ENCODE peak calls at places on chromosomes 5 and 9, in four cellular contexts. R is ACHN, C is RPMI8226, I is NCI-H1694 treated with DMSO at 0.1 percent for 48 hours. Z is an unnamed sample.
A peak's percentile ranks its signal among the peaks of the same experiment; 100 is the strongest.

GRCh38 chr9:131259432-131259885 is 16.9 kb downstream of the FAM78A start:
- DNase-seq in R (no peak), C (no peak), I (no peak), Z (no peak)

GRCh38 chr9:134182554-134183219 is 18.3 kb upstream of the RNU6ATAC start:
- DNase-seq in R (no peak), C (no peak), I (no peak), Z (no peak)

GRCh38 chr9:112193562-112194288 is 18.6 kb upstream of the SUSD1 start:
- DNase-seq in R (no peak), C (no peak), I (no peak), Z (no peak)

GRCh38 chr5:139180850-139181785 is 17.1 kb downstream of the SIL1 start:
- DNase-seq in R (no peak), C (peak; percentile 24), I (no peak), Z (no peak)

GRCh38 chr5:133827001-133827400 is 141.4 kb downstream of the C5orf15 start:
- DNase-seq in R (no peak), C (no peak), I (peak; percentile 76), Z (peak; percentile 78)

GRCh38 chr5:10232386-10232785 is 17.3 kb downstream of the ATPSCKMT start:
- DNase-seq in R (no peak), C (no peak), I (no peak), Z (no peak)

GRCh38 chr9:130234340-130235260 is 31.0 kb upstream of the HMCN2 start:
- DNase-seq in R (no peak), C (no peak), I (no peak), Z (no peak)

GRCh38 chr9:120890415-120891254 is 13.6 kb upstream of the PHF19 start:
- DNase-seq in R (no peak), C (no peak), I (no peak), Z (no peak)

GRCh38 chr5:88833371-88834107 is 49.4 kb downstream of the MEF2C start:
- DNase-seq in R (no peak), C (no peak), I (no peak), Z (no peak)

GRCh38 chr5:60677831-60678664 is 21.9 kb downstream of the DEPDC1B start:
- DNase-seq in R (peak; percentile 73), C (peak; percentile 46), I (peak; percentile 24), Z (no peak)